ENCODE peak calls at places on chromosomes 2 and 18, in six cellular contexts. T, W, M, B, L and A are unnamed samples.

GRCh38 chr2:201362396-201362795 is 5.3 kb upstream of the FLACC1 start:
- ATAC-seq in W (no peak), T (no peak), B (no peak), M (no peak), L (no peak), A (no peak)

GRCh38 chr18:2526320-2526719 is 45.0 kb downstream of the METTL4 start:
- ATAC-seq in B (no peak), W (no peak), M (no peak), T (no peak), L (no peak), A (no peak)

GRCh38 chr2:233075966-233076339 is 15.8 kb downstream of the INPP5D start:
- ATAC-seq in L (peak; percentile 80), T (peak; percentile 46), M (no peak), B (peak; percentile 68), W (peak; percentile 70), A (peak; percentile 19)

GRCh38 chr2:229836847-229837246 is 85.0 kb downstream of the TRIP12 start:
- ATAC-seq in L (no peak), W (no peak), M (no peak), T (no peak), B (no peak), A (no peak)

GRCh38 chr18:49960376-49960775 is 147.0 kb upstream of the ACAA2 start:
- ATAC-seq in L (no peak), M (no peak), T (no peak), W (no peak), B (no peak), A (no peak)

GRCh38 chr2:16640024-16640423 is 25.6 kb downstream of the CYRIA start:
- ATAC-seq in M (no peak), B (no peak), T (no peak), W (no peak), L (no peak), A (no peak)

GRCh38 chr2:168884990-168885389 is 5.2 kb downstream of the SPC25 start:
- ATAC-seq in T (no peak), M (no peak), W (no peak), L (no peak), B (no peak), A (no peak)

GRCh38 chr2:45397292-45397691 is 213.8 kb downstream of the SRBD1 start:
- ATAC-seq in W (no peak), M (no peak), B (no peak), L (no peak), T (no peak), A (no peak)

GRCh38 chr2:239120664-239121063 is 272.8 kb downstream of the TWIST2 start:
- ATAC-seq in L (no peak), B (no peak), M (no peak), T (peak; percentile 47), W (no peak), A (no peak)

GRCh38 chr2:210189452-210190143 is 18.4 kb upstream of the KANSL1L start:
- ATAC-seq in L (no peak), B (peak; percentile 75), M (peak; percentile 95), T (no peak), W (no peak), A (no peak)

GRCh38 chr2:26324903-26325302 is 21.0 kb upstream of the SELENOI start:
- ATAC-seq in M (no peak), W (no peak), L (no peak), B (no peak), T (no peak), A (no peak)

GRCh38 chr2:38960609-38961320 is 71.1 kb downstream of the ARHGEF33 start:
- ATAC-seq in T (no peak), M (peak; percentile 19), B (no peak), W (peak; percentile 29), L (no peak), A (peak; percentile 27)

GRCh38 chr18:62784966-62785413 is 69.6 kb downstream of the PHLPP1 start:
- ATAC-seq in B (peak; percentile 81), M (no peak), L (no peak), T (peak; percentile 37), W (no peak), A (peak; percentile 61)

GRCh38 chr2:214203744-214204289 is 207.0 kb upstream of the VWC2L start:
- ATAC-seq in T (no peak), B (peak; percentile 51), M (no peak), L (no peak), W (no peak), A (no peak)

GRCh38 chr2:64052468-64053241 is 33.4 kb upstream of the VPS54 start:
- ATAC-seq in M (no peak), W (peak; percentile 53), B (no peak), L (peak; percentile 48), T (peak; percentile 88), A (peak; percentile 52)

GRCh38 chr2:71843391-71843850 is 304.2 kb downstream of the CYP26B1 start:
- ATAC-seq in M (no peak), T (no peak), W (no peak), L (no peak), B (no peak), A (peak; percentile 60)

GRCh38 chr2:232053777-232054176 is 92.3 kb downstream of the DIS3L2 start:
- ATAC-seq in L (no peak), T (no peak), B (no peak), W (no peak), M (no peak), A (no peak)

GRCh38 chr2:69549421-69549820 is 94.1 kb downstream of the AAK1 start:
- ATAC-seq in L (no peak), B (no peak), W (no peak), T (no peak), M (no peak), A (no peak)

GRCh38 chr2:177106212-177106611 is 106.4 kb upstream of the HNRNPA3 start:
- ATAC-seq in W (no peak), T (no peak), L (peak; percentile 26), M (no peak), B (peak; percentile 66), A (no peak)

GRCh38 chr2:232139171-232139594 is 177.7 kb downstream of the DIS3L2 start:
- ATAC-seq in L (peak; percentile 55), W (peak; percentile 68), B (no peak), T (no peak), M (no peak), A (no peak)

GRCh38 chr2:117850461-117850860 is 36.0 kb downstream of the DDX18 start:
- ATAC-seq in B (no peak), T (no peak), L (no peak), M (no peak), W (no peak), A (no peak)

GRCh38 chr2:217818293-217818850 is 184.4 kb downstream of the TNS1 start:
- ATAC-seq in L (no peak), M (no peak), W (no peak), B (no peak), T (no peak), A (no peak)

GRCh38 chr18:63301458-63301857 is 18.1 kb downstream of the BCL2 start:
- ATAC-seq in T (peak; percentile 54), W (no peak), L (peak; percentile 64), B (no peak), M (no peak), A (peak; percentile 40)

GRCh38 chr2:187462839-187463238 is 14.8 kb upstream of the CALCRL start:
- ATAC-seq in M (no peak), L (no peak), T (no peak), B (peak; percentile 55), W (no peak), A (no peak)

GRCh38 chr2:217494572-217494971 is 508.2 kb downstream of the TNS1 start:
- ATAC-seq in W (no peak), B (no peak), T (no peak), L (no peak), M (no peak), A (no peak)

GRCh38 chr2:156489750-156490466 is 53.7 kb downstream of the GPD2 start:
- ATAC-seq in L (no peak), B (no peak), M (no peak), W (no peak), T (no peak), A (no peak)

GRCh38 chr2:85981579-85982247 is 92.9 kb upstream of the ST3GAL5 start:
- ATAC-seq in M (no peak), B (no peak), L (no peak), T (no peak), W (no peak), A (no peak)
- H3K4me1 ChIP-seq in M (peaks cover 20% of the 10 kb centered on the region), B (peaks cover 7% of the 10 kb centered on the region), L (no peaks in the 10 kb centered on the region), T (peaks cover 13% of the 10 kb centered on the region), W (no peaks in the 10 kb centered on the region), A (peaks cover 5% of the 10 kb centered on the region)

GRCh38 chr2:160377204-160377995 is 116.2 kb downstream of the RBMS1 start:
- ATAC-seq in M (no peak), B (no peak), W (no peak), T (no peak), L (no peak), A (no peak)
- H3K4me1 ChIP-seq in M (peaks cover 22% of the 10 kb centered on the region), B (no peaks in the 10 kb centered on the region), W (peaks cover 72% of the 10 kb centered on the region), T (peaks cover 100% of the 10 kb centered on the region), L (peaks cover 75% of the 10 kb centered on the region), A (peaks cover 100% of the 10 kb centered on the region)

GRCh38 chr2:221561770-221562169 is 10.3 kb downstream of the EPHA4 start:
- ATAC-seq in L (no peak), W (no peak), B (no peak), T (no peak), M (no peak), A (no peak)
- H3K4me1 ChIP-seq in L (no peaks in the 10 kb centered on the region), W (no peaks in the 10 kb centered on the region), B (no peaks in the 10 kb centered on the region), T (peaks cover 26% of the 10 kb centered on the region), M (no peaks in the 10 kb centered on the region), A (no peaks in the 10 kb centered on the region)

DNA sequence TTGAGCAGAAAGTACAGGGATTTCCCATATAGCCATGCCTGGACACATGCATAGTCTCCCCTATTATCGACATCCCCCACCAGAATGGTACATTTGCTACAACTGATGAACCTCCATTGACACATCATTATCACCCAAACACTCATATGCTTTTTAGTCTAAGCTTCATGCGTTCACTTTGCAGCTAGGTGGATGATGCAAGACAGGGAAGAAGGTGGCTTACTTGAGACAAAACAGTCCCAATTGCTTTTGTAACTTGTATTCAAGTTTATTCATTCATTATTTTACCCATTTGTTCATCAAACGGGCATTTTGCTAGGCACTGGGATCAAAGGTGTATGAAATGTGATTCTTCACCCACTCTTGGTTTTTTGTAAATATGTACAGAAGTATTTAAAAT is 106.7 kb downstream of the ZNF521 start:
- ATAC-seq in W (no peak), M (no peak), L (no peak), B (no peak), T (no peak), A (no peak)
- H3K4me1 ChIP-seq in W (no peaks in the 10 kb centered on the region), M (no peaks in the 10 kb centered on the region), L (no peaks in the 10 kb centered on the region), B (no peaks in the 10 kb centered on the region), T (peaks cover 11% of the 10 kb centered on the region), A (no peaks in the 10 kb centered on the region)

GRCh38 chr2:218889937-218890336 is 9.3 kb downstream of the WNT10A start:
- ATAC-seq in W (no peak), T (no peak), B (no peak), M (no peak), L (no peak), A (no peak)
- H3K4me1 ChIP-seq in W (peaks cover 32% of the 10 kb centered on the region), T (peaks cover 6% of the 10 kb centered on the region), B (peaks cover 67% of the 10 kb centered on the region), M (peaks cover 13% of the 10 kb centered on the region), L (peaks cover 29% of the 10 kb centered on the region), A (no peaks in the 10 kb centered on the region)